ENCODE peak calls at places on chromosome 13, in nine cellular contexts. One of them, this sample, is unnamed.

GRCh38 chr13:49441846-49442245 is 2.0 kb downstream of the CAB39L start:
- DNase-seq in ovary: no peak
- DNase-seq in spleen: no peak
- DNase-seq in suprapubic skin: no peak
- DNase-seq in A549: no peak
- DNase-seq in Peyer's patch: no peak
- DNase-seq in esophagus squamous epithelium: no peak
- DNase-seq in thyroid gland: no peak
- DNase-seq in right lobe of liver: no peak
- DNase-seq in this sample: no peak

GRCh38 chr13:22121340-22121739 is 450.5 kb downstream of the FGF9 start:
- DNase-seq in ovary: no peak
- DNase-seq in spleen: no peak
- DNase-seq in suprapubic skin: no peak
- DNase-seq in A549: no peak
- DNase-seq in Peyer's patch: no peak
- DNase-seq in esophagus squamous epithelium: no peak
- DNase-seq in thyroid gland: no peak
- DNase-seq in right lobe of liver: no peak
- DNase-seq in this sample: no peak

GRCh38 chr13:29754486-29754806 is 96.0 kb downstream of the UBL3 start:
- DNase-seq in ovary: no peak
- DNase-seq in spleen: no peak
- DNase-seq in suprapubic skin: no peak
- DNase-seq in A549: no peak
- DNase-seq in Peyer's patch: no peak
- DNase-seq in esophagus squamous epithelium: no peak
- DNase-seq in thyroid gland: peak; percentile 5
- DNase-seq in right lobe of liver: no peak
- DNase-seq in this sample: no peak

GRCh38 chr13:101327844-101328243 is 88.5 kb downstream of the NALCN start:
- DNase-seq in ovary: no peak
- DNase-seq in spleen: no peak
- DNase-seq in suprapubic skin: no peak
- DNase-seq in A549: no peak
- DNase-seq in Peyer's patch: no peak
- DNase-seq in esophagus squamous epithelium: no peak
- DNase-seq in thyroid gland: no peak
- DNase-seq in right lobe of liver: no peak
- DNase-seq in this sample: no peak

GRCh38 chr13:78976696-78977095 is 317.7 kb upstream of the OBI1 start:
- DNase-seq in ovary: no peak
- DNase-seq in spleen: no peak
- DNase-seq in suprapubic skin: no peak
- DNase-seq in A549: no peak
- DNase-seq in Peyer's patch: no peak
- DNase-seq in esophagus squamous epithelium: no peak
- DNase-seq in thyroid gland: no peak
- DNase-seq in right lobe of liver: no peak
- DNase-seq in this sample: no peak

GRCh38 chr13:73092831-73093230 is 34.0 kb downstream of the KLF5 start:
- DNase-seq in ovary: no peak
- DNase-seq in spleen: no peak
- DNase-seq in suprapubic skin: no peak
- DNase-seq in A549: no peak
- DNase-seq in Peyer's patch: no peak
- DNase-seq in esophagus squamous epithelium: no peak
- DNase-seq in thyroid gland: no peak
- DNase-seq in right lobe of liver: no peak
- DNase-seq in this sample: no peak

GRCh38 chr13:48564046-48564445 is 31.2 kb upstream of the RCBTB2 start:
- DNase-seq in ovary: no peak
- DNase-seq in spleen: no peak
- DNase-seq in suprapubic skin: no peak
- DNase-seq in A549: no peak
- DNase-seq in Peyer's patch: no peak
- DNase-seq in esophagus squamous epithelium: no peak
- DNase-seq in thyroid gland: no peak
- DNase-seq in right lobe of liver: no peak
- DNase-seq in this sample: no peak

GRCh38 chr13:51704399-51705306 is 99.3 kb downstream of the DHRS12 start:
- DNase-seq in ovary: no peak
- DNase-seq in spleen: no peak
- DNase-seq in suprapubic skin: no peak
- DNase-seq in A549: no peak
- DNase-seq in Peyer's patch: no peak
- DNase-seq in esophagus squamous epithelium: no peak
- DNase-seq in thyroid gland: no peak
- DNase-seq in right lobe of liver: no peak
- DNase-seq in this sample: no peak

GRCh38 chr13:77516342-77516789 is 19.1 kb upstream of the SCEL start:
- DNase-seq in ovary: no peak
- DNase-seq in spleen: no peak
- DNase-seq in suprapubic skin: no peak
- DNase-seq in A549: no peak
- DNase-seq in Peyer's patch: no peak
- DNase-seq in esophagus squamous epithelium: no peak
- DNase-seq in thyroid gland: peak; percentile 80
- DNase-seq in right lobe of liver: no peak
- DNase-seq in this sample: no peak

GRCh38 chr13:36412736-36413135 is 19.6 kb upstream of the CCNA1 start:
- DNase-seq in ovary: no peak
- DNase-seq in spleen: no peak
- DNase-seq in suprapubic skin: no peak
- DNase-seq in A549: no peak
- DNase-seq in Peyer's patch: no peak
- DNase-seq in esophagus squamous epithelium: no peak
- DNase-seq in thyroid gland: no peak
- DNase-seq in right lobe of liver: no peak
- DNase-seq in this sample: no peak

GRCh38 chr13:101773062-101773461 is 320.6 kb downstream of the ITGBL1 start:
- DNase-seq in ovary: no peak
- DNase-seq in spleen: no peak
- DNase-seq in suprapubic skin: no peak
- DNase-seq in A549: no peak
- DNase-seq in Peyer's patch: no peak
- DNase-seq in esophagus squamous epithelium: no peak
- DNase-seq in thyroid gland: no peak
- DNase-seq in right lobe of liver: no peak
- DNase-seq in this sample: no peak

GRCh38 chr13:76856141-76856571 is 30.0 kb downstream of the KCTD12 start:
- DNase-seq in ovary: no peak
- DNase-seq in spleen: no peak
- DNase-seq in suprapubic skin: no peak
- DNase-seq in A549: no peak
- DNase-seq in Peyer's patch: no peak
- DNase-seq in esophagus squamous epithelium: no peak
- DNase-seq in thyroid gland: no peak
- DNase-seq in right lobe of liver: no peak
- DNase-seq in this sample: no peak

GRCh38 chr13:107238262-107238661 is 670.3 kb upstream of the ARGLU1 start:
- DNase-seq in ovary: no peak
- DNase-seq in spleen: no peak
- DNase-seq in suprapubic skin: no peak
- DNase-seq in A549: no peak
- DNase-seq in Peyer's patch: no peak
- DNase-seq in esophagus squamous epithelium: no peak
- DNase-seq in thyroid gland: no peak
- DNase-seq in right lobe of liver: no peak
- DNase-seq in this sample: no peak

GRCh38 chr13:97295279-97296182 is 73.4 kb downstream of the MBNL2 start:
- DNase-seq in ovary: no peak
- DNase-seq in spleen: no peak
- DNase-seq in suprapubic skin: no peak
- DNase-seq in A549: peak; percentile 29
- DNase-seq in Peyer's patch: no peak
- DNase-seq in esophagus squamous epithelium: no peak
- DNase-seq in thyroid gland: no peak
- DNase-seq in right lobe of liver: no peak
- DNase-seq in this sample: no peak

GRCh38 chr13:105342421-105342820 is 1193.0 kb downstream of the EFNB2 start:
- DNase-seq in ovary: no peak
- DNase-seq in spleen: no peak
- DNase-seq in suprapubic skin: no peak
- DNase-seq in A549: no peak
- DNase-seq in Peyer's patch: no peak
- DNase-seq in esophagus squamous epithelium: no peak
- DNase-seq in thyroid gland: no peak
- DNase-seq in right lobe of liver: no peak
- DNase-seq in this sample: no peak

GRCh38 chr13:79806821-79807220 is 325.9 kb downstream of the NDFIP2 start:
- DNase-seq in ovary: no peak
- DNase-seq in spleen: no peak
- DNase-seq in suprapubic skin: no peak
- DNase-seq in A549: no peak
- DNase-seq in Peyer's patch: no peak
- DNase-seq in esophagus squamous epithelium: no peak
- DNase-seq in thyroid gland: no peak
- DNase-seq in right lobe of liver: no peak
- DNase-seq in this sample: no peak

GRCh38 chr13:79870123-79870522 is 389.2 kb downstream of the NDFIP2 start:
- DNase-seq in ovary: no peak
- DNase-seq in spleen: no peak
- DNase-seq in suprapubic skin: no peak
- DNase-seq in A549: no peak
- DNase-seq in Peyer's patch: no peak
- DNase-seq in esophagus squamous epithelium: no peak
- DNase-seq in thyroid gland: no peak
- DNase-seq in right lobe of liver: no peak
- DNase-seq in this sample: no peak

DNA sequence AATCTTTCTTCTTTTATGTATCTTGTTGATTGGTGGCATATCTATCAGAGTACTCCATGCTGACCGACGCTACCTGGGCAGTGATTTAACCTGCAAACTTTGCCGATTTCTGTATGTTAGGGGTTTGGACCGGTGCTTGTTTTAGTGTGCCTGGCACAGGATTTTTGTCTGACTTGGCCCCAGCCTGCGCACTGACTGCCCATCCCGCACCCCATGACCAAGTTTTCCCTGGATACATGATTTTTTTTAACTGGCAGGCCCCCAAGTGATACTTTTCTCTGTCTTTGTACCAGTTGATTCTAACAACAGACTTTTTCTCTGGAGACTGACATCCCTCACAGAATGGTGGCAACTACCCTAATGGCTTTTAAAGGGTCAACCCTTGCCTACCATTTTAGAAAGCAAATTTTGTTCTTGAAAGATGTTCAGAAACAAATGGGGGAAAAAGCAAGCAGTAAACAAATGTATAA is 69.0 kb upstream of the C1QTNF9B start:
- DNase-seq in ovary: no peak
- DNase-seq in spleen: no peak
- DNase-seq in suprapubic skin: no peak
- DNase-seq in A549: no peak
- DNase-seq in Peyer's patch: no peak
- DNase-seq in esophagus squamous epithelium: no peak
- DNase-seq in thyroid gland: no peak
- DNase-seq in right lobe of liver: no peak
- DNase-seq in this sample: no peak
- H3K27ac ChIP-seq in ovary: peak overlapping the region; percentile 41
- H3K27ac ChIP-seq in spleen: peak overlapping the region; percentile 83
- H3K27ac ChIP-seq in suprapubic skin: peak overlapping the region; percentile 13
- H3K27ac ChIP-seq in A549: no peak overlapping the region
- H3K27ac ChIP-seq in Peyer's patch: peak overlapping the region; percentile 70
- H3K27ac ChIP-seq in esophagus squamous epithelium: peak overlapping the region; percentile 60
- H3K27ac ChIP-seq in thyroid gland: no peak overlapping the region
- H3K27ac ChIP-seq in right lobe of liver: peak overlapping the region; percentile 3
- H3K27ac ChIP-seq in this sample: peak overlapping the region; percentile 37

GRCh38 chr13:99276706-99277105 is 18.5 kb upstream of the GPR18 start:
- DNase-seq in ovary: no peak
- DNase-seq in spleen: no peak
- DNase-seq in suprapubic skin: no peak
- DNase-seq in A549: no peak
- DNase-seq in Peyer's patch: no peak
- DNase-seq in esophagus squamous epithelium: no peak
- DNase-seq in thyroid gland: no peak
- DNase-seq in right lobe of liver: no peak
- DNase-seq in this sample: no peak
- TF ChIP-seq POLR2A in ovary: no peak
- TF ChIP-seq POLR2A in spleen: no peak
- TF ChIP-seq POLR2A in suprapubic skin: no peak
- TF ChIP-seq POLR2A in A549: no peak
- TF ChIP-seq POLR2A in Peyer's patch: no peak
- TF ChIP-seq POLR2A in esophagus squamous epithelium: no peak
- TF ChIP-seq POLR2A in thyroid gland: no peak
- TF ChIP-seq POLR2A in right lobe of liver: no peak
- TF ChIP-seq POLR2A in this sample: no peak

DNA sequence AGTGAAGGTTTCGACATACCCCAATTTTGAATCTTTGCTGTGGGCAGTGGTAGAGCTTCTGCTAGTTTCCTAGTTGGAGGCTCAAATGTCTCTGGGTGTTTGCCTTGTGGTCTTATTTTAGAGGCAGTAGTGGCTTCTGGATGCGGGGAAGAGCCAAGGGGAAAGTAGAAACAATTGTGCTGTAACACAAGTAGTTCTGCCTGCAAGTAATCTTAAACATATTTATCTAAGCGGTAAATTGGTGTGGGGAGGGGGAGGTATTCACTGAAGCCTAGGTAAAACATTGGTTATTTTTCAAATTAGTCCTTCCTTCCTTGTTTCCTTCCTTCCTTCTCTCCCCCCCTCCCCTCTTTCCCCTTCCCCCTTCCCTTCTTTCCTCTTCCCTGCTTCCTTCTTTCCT is at the start of gene PCDH20:
- DNase-seq in ovary: no peak
- DNase-seq in spleen: no peak
- DNase-seq in suprapubic skin: no peak
- DNase-seq in A549: no peak
- DNase-seq in Peyer's patch: no peak
- DNase-seq in esophagus squamous epithelium: no peak
- DNase-seq in thyroid gland: no peak
- DNase-seq in right lobe of liver: no peak
- DNase-seq in this sample: no peak
- H3K27ac ChIP-seq in ovary: no peak within 1 kb of the TSS
- H3K27ac ChIP-seq in spleen: no peak within 1 kb of the TSS
- H3K27ac ChIP-seq in suprapubic skin: no peak within 1 kb of the TSS
- H3K27ac ChIP-seq in A549: no peak within 1 kb of the TSS
- H3K27ac ChIP-seq in Peyer's patch: no peak within 1 kb of the TSS
- H3K27ac ChIP-seq in esophagus squamous epithelium: no peak within 1 kb of the TSS
- H3K27ac ChIP-seq in thyroid gland: no peak within 1 kb of the TSS
- H3K27ac ChIP-seq in right lobe of liver: no peak within 1 kb of the TSS
- H3K27ac ChIP-seq in this sample: no peak within 1 kb of the TSS

DNA sequence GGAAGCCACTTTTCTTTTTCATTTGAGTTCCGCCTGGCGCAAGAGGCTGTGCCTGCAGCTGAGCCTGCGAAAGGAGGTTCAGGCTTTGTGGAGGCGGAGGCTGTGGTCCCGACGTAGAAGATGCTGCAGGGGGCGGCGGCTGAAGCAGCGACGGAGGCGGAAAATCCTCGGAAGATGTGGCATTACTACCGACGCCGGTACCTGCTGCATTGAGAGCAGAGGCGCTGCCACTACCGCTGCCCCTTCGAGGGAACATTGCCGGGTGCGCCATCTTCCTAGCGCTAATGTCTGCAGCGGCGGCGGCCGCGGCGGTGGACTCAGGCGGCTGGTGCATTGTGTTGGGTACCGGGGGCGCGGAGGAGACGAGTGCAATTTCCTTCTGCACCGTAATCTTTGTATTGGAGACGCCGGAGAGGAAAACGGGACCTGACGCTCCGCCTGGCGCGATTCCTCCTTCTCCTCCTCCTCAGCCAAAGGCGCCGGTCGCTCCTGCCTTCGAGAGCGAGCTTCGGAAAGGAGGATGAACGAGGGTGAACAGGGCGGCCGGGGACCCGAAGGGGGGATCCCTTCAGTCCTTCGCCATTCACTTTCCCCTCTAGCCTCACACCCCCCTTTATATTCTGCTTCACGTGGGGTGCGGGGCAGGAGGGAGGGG is at the start of gene TSC22D1:
- DNase-seq in ovary: peak; percentile 59
- DNase-seq in spleen: peak; percentile 89
- DNase-seq in suprapubic skin: no peak
- DNase-seq in A549: peak; percentile 17
- DNase-seq in Peyer's patch: peak; percentile 73
- DNase-seq in esophagus squamous epithelium: no peak
- DNase-seq in thyroid gland: peak; percentile 38
- DNase-seq in right lobe of liver: peak; percentile 59
- DNase-seq in this sample: peak; percentile 59
- TF ChIP-seq POLR2A in ovary: no peak
- TF ChIP-seq POLR2A in spleen: no peak
- TF ChIP-seq POLR2A in suprapubic skin: no peak
- TF ChIP-seq POLR2A in A549: peak; percentile 21
- TF ChIP-seq POLR2A in Peyer's patch: peak; percentile 15
- TF ChIP-seq POLR2A in esophagus squamous epithelium: peak; percentile 40
- TF ChIP-seq POLR2A in thyroid gland: no peak
- TF ChIP-seq POLR2A in right lobe of liver: no peak
- TF ChIP-seq POLR2A in this sample: no peak

This sample was measured in heart left ventricle.